ENCODE peak calls at places on chromosome 17, in five cellular contexts. V is BJ, Y is astrocyte of the spinal cord, A is adrenal gland, B is AG09309. W is an unnamed sample.

GRCh38 chr17:14922421-14922820 is 342.7 kb downstream of the PMP22 start:
- DNase-seq in Y (no peak), V (no peak), B (no peak), A (no peak), W (no peak)

GRCh38 chr17:7207120-7208001 is 12.3 kb downstream of the DLG4 start:
- DNase-seq in Y (no peak), B (no peak), A (peak; percentile 8), V (no peak), W (no peak)

GRCh38 chr17:3659541-3660111 is 8.8 kb downstream of the TAX1BP3 start:
- DNase-seq in A (peak; percentile 92), B (peak; percentile 61), V (peak; percentile 74), Y (peak; percentile 90), W (peak; percentile 81)

GRCh38 chr17:50060951-50061712 is 5.2 kb downstream of the ITGA3 start:
- DNase-seq in Y (peak; percentile 48), A (peak; percentile 86), V (no peak), B (no peak), W (no peak)

GRCh38 chr17:13107726-13108235 is 90.0 kb upstream of the ELAC2 start:
- DNase-seq in V (no peak), Y (no peak), B (peak; percentile 8), A (no peak), W (no peak)

GRCh38 chr17:40598928-40599627 is 33.8 kb upstream of the CCR7 start:
- DNase-seq in Y (peak; percentile 25), A (peak; percentile 31), V (no peak), B (no peak), W (no peak)

GRCh38 chr17:66547170-66547865 is 244.9 kb downstream of the PRKCA start:
- DNase-seq in A (no peak), B (no peak), Y (no peak), V (no peak), W (no peak)

GRCh38 chr17:36602924-36603384 is 1.6 kb downstream of the MRM1 start:
- DNase-seq in B (no peak), A (peak; percentile 59), V (no peak), Y (peak; percentile 74), W (peak; percentile 34)

GRCh38 chr17:2378905-2379304 is 22.0 kb downstream of the MNT start:
- DNase-seq in Y (no peak), V (no peak), B (no peak), A (no peak), W (no peak)

GRCh38 chr17:57707892-57708291 is 37.2 kb downstream of the CCDC182 start:
- DNase-seq in A (no peak), B (no peak), V (no peak), Y (no peak), W (no peak)

GRCh38 chr17:38861399-38861843 is 7.9 kb upstream of the RPL23 start:
- DNase-seq in V (no peak), B (no peak), Y (no peak), A (no peak), W (no peak)

GRCh38 chr17:2194778-2195417 is 108.7 kb downstream of the SMG6 start:
- DNase-seq in A (no peak), B (no peak), Y (no peak), V (no peak), W (no peak)

GRCh38 chr17:48577946-48578615 is at the start of gene HOXB4:
- DNase-seq in B (no peak), V (no peak), A (peak; percentile 85), Y (peak; percentile 91), W (peak; percentile 65)

GRCh38 chr17:13353590-13353989 is 248.1 kb downstream of the HS3ST3A1 start:
- DNase-seq in V (no peak), A (no peak), B (no peak), Y (no peak), W (no peak)

GRCh38 chr17:48791128-48792032 is 25.6 kb downstream of the TTLL6 start:
- DNase-seq in B (peak; percentile 66), V (peak; percentile 35), Y (peak; percentile 82), A (peak; percentile 87), W (peak; percentile 64)

GRCh38 chr17:1975573-1975972 is 49.6 kb downstream of the RTN4RL1 start:
- DNase-seq in A (no peak), B (no peak), Y (no peak), V (no peak), W (no peak)

GRCh38 chr17:53924530-53925455 is 102.1 kb downstream of the KIF2B start:
- DNase-seq in A (no peak), B (no peak), V (no peak), Y (no peak), W (no peak)

GRCh38 chr17:27455569-27455913 is 707 bp upstream of the KSR1 start:
- DNase-seq in A (no peak), Y (no peak), V (no peak), B (no peak), W (no peak)
- H3K4me3 ChIP-seq in A (no peak overlapping the region), Y (peak overlapping the region; percentile 78), V (no peak overlapping the region), B (no peak overlapping the region), W (peak overlapping the region; percentile 67)

DNA sequence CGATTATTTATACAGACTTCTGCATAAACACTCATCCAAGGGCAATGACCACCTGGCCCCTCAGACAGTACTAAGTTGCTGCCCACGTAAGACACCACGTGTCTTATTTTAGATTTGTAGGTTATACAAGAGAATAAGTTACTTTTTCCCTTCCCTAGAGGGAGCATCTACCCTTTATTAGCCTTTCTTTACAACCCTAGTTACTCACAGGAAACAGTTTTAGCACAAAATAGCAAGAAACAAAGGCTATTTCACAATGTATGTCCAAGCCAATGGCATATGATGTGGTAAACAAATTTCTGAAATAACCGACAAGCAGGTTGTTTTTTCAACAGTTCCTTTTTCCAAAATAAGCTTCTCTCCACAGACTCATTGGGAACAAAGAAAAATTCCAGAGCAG is 50.1 kb upstream of the ERN1 start:
- DNase-seq in A (no peak), V (no peak), Y (no peak), B (peak; percentile 63), W (no peak)
- TF ChIP-seq CTCF in A (no peak), V (peak; percentile 43), Y (no peak), B (peak; percentile 31), W (no peak)

GRCh38 chr17:76280650-76281049 is 15.5 kb downstream of the UBALD2 start:
- DNase-seq in A (no peak), B (no peak), Y (no peak), V (no peak), W (no peak)

GRCh38 chr17:76279742-76280287 is 14.7 kb downstream of the UBALD2 start:
- DNase-seq in Y (no peak), B (no peak), V (no peak), A (no peak), W (no peak)

GRCh38 chr17:76278268-76278908 is 13.2 kb downstream of the UBALD2 start:
- DNase-seq in A (no peak), V (no peak), Y (no peak), B (no peak), W (no peak)

GRCh38 chr17:76278952-76279741 is 14.0 kb downstream of the UBALD2 start:
- DNase-seq in Y (peak; percentile 74), B (peak; percentile 16), V (no peak), A (peak; percentile 87), W (peak; percentile 31)

GRCh38 chr17:76281573-76282371 is 16.6 kb downstream of the UBALD2 start:
- DNase-seq in B (no peak), V (no peak), Y (no peak), A (no peak), W (no peak)
- H3K4me3 ChIP-seq in B (no peak overlapping the region), V (no peak overlapping the region), Y (no peak overlapping the region), A (no peak overlapping the region), W (no peak overlapping the region)

DNA sequence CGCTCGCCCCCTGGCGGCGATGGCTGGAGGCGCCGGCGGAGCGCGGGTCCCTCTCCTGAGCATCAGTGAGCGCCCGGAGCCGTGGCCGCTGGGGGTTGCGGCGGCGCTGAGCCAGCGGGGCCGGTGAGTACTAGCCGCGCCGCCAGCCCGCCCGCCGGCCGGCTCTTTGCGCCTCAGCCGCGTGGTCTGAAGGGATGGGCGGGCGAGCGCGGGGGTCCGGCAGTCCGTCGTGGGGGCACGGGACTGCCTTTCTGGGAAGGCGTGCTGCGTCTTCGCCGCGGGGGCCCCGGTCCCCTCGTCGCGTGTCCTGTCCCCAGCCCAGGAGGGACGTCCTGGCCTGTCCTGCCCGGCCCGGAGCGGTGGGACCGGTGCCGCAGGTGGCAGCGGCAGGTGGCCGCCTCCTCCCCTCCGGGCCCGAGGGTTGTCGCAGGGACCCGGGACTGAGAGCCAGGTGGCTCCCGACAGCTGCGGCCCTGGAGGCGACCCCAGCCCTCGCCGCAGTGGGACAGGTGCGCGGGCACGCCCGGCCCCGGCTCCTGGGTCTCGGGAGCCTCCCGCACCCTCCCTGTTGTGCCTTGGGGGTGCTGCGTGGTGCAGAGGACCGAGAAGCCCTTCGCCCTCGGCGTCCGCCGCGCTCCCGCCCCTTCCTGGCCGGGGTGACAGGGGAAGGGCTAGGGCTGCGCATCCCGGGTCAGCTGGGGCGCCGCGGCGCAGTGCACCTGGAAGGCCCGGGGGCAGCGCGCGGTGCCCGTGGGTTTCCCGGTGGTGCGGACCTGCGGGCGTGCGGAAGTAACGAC is at the start of gene SPECC1:
- DNase-seq in V (no peak), B (no peak), A (peak; percentile 52), Y (peak; percentile 63), W (peak; percentile 6)
- TF ChIP-seq CTCF in V (no peak), B (peak; percentile 61), A (no peak), Y (peak; percentile 76), W (no peak)

GRCh38 chr17:10196384-10196783 is 2.0 kb downstream of the GAS7 start:
- DNase-seq in Y (no peak), A (no peak), V (no peak), B (no peak), W (no peak)

GRCh38 chr17:10197362-10197720 is 1.1 kb downstream of the GAS7 start:
- DNase-seq in Y (no peak), A (peak; percentile 16), V (no peak), B (no peak), W (no peak)

GRCh38 chr17:10198509-10199249 is at the start of gene GAS7:
- DNase-seq in V (no peak), Y (no peak), B (no peak), A (peak; percentile 56), W (no peak)

GRCh38 chr17:10196936-10197335 is 1.5 kb downstream of the GAS7 start:
- DNase-seq in B (no peak), Y (no peak), V (no peak), A (no peak), W (no peak)

DNA sequence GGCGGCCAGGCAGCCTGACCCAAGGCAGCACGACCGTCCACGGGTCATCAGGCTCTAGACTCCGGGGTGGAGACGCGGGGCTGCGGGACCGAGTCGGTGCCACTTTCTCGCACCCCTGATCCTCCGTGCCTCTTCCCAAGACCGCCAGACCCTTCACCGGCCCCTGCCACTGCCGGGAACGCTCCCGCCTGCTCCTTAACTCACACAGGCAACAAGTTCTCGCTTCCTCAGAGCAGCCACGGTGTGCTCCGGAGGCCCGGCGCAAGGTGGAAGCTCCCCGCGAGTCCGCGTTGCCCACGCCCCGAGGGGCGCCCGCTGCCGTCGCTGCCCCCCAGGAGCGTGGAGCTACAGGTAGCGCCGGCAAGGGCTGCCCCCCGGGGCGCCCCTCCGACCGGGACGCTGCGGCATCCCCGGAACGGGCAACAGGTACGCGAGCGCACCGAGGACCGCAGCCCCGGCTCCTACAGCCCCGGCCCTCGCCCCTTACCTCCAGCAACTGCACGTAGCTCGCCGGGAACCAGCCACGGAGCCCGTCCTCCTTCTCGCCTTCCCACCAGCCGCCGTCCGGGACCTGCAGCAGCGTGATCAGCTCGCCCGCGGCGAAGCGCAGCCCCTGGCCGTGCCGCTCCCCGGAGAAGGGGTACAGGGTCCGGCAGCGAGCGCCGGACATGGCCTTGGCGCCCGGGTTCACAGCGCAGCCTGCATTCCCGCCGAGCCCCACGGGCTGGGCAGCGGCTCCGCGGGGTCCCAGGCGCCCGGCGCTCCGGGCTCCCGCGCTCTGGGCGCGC is 491 bp downstream of the GAS7 start:
- DNase-seq in A (no peak), B (no peak), V (no peak), Y (no peak), W (no peak)
- H3K4me3 ChIP-seq in A (no peak overlapping the region), B (peak overlapping the region; percentile 33), V (peak overlapping the region; percentile 49), Y (peak overlapping the region; percentile 31), W (peak overlapping the region; percentile 38)

W was measured in astrocyte of the cerebellum.